ENCODE peak calls at places on chromosomes 2 and 18, in six cellular contexts. G is GM12878, C is A549, L is K562, R is HepG2, W is endothelial cell of umbilical vein. U is an unnamed sample.

GRCh38 chr2:196592331-196592911 is 47.1 kb upstream of the CCDC150 start:
- DNase-seq in G (no peak), C (no peak), L (no peak), R (no peak), W (peak), U (no peak)

GRCh38 chr18:35355140-35355618 is 11.0 kb upstream of the ZNF24 start:
- DNase-seq in G (no peak), C (no peak), L (peak), R (peak), W (peak), U (peak)

GRCh38 chr18:35024965-35025364 is 16.2 kb upstream of the MAPRE2 start:
- DNase-seq in G (no peak), C (no peak), L (no peak), R (peak), W (peak), U (no peak)

GRCh38 chr2:127862228-127862627 is 4.3 kb upstream of the POLR2D start:
- DNase-seq in G (no peak), C (no peak), L (no peak), R (no peak), W (no peak), U (no peak)

GRCh38 chr2:96800061-96800761 is 15.9 kb upstream of the CNNM3 start:
- DNase-seq in G (no peak), C (no peak), L (no peak), R (no peak), W (no peak), U (no peak)

GRCh38 chr2:1055014-1055595 is 104.5 kb downstream of the SNTG2 start:
- DNase-seq in G (no peak), C (no peak), L (no peak), R (no peak), W (no peak), U (no peak)

GRCh38 chr18:6219116-6219717 is 195.5 kb downstream of the L3MBTL4 start:
- DNase-seq in G (no peak), C (peak), L (peak), R (peak), W (peak), U (peak)

GRCh38 chr2:127941461-127941860 is 55.7 kb upstream of the AMMECR1L start:
- DNase-seq in G (no peak), C (no peak), L (no peak), R (no peak), W (no peak), U (no peak)

GRCh38 chr2:160402997-160403979 is 90.3 kb downstream of the RBMS1 start:
- DNase-seq in G (no peak), C (no peak), L (no peak), R (no peak), W (peak), U (no peak)

GRCh38 chr2:238092486-238093035 is 7.6 kb upstream of the ESPNL start:
- DNase-seq in G (no peak), C (no peak), L (no peak), R (no peak), W (no peak), U (no peak)

GRCh38 chr2:224944707-224945106 is 97.6 kb downstream of the DOCK10 start:
- DNase-seq in G (no peak), C (no peak), L (no peak), R (no peak), W (no peak), U (no peak)

GRCh38 chr2:108388045-108388444 is 10.3 kb downstream of the SULT1C4 start:
- DNase-seq in G (no peak), C (peak), L (no peak), R (no peak), W (no peak), U (no peak)

GRCh38 chr2:102790086-102790453 is 28.2 kb downstream of the TMEM182 start:
- DNase-seq in G (no peak), C (no peak), L (no peak), R (no peak), W (no peak), U (no peak)

GRCh38 chr2:228102949-228103348 is 78.5 kb downstream of the SPHKAP start:
- DNase-seq in G (peak), C (no peak), L (no peak), R (no peak), W (no peak), U (no peak)

GRCh38 chr18:13672657-13673056 is 53.7 kb downstream of the FAM210A start:
- DNase-seq in G (no peak), C (no peak), L (no peak), R (no peak), W (no peak), U (no peak)

GRCh38 chr2:170736628-170737027 is 21.5 kb downstream of the SP5 start:
- DNase-seq in G (no peak), C (no peak), L (peak), R (no peak), W (no peak), U (peak)

GRCh38 chr18:26436176-26437031 is 111.9 kb downstream of the KCTD1 start:
- DNase-seq in G (no peak), C (peak), L (no peak), R (peak), W (no peak), U (no peak)

GRCh38 chr2:229335877-229336346 is 64.8 kb upstream of the PID1 start:
- DNase-seq in G (no peak), C (no peak), L (no peak), R (no peak), W (no peak), U (no peak)

GRCh38 chr2:15947431-15947830 is 7.1 kb downstream of the MYCN start:
- DNase-seq in G (no peak), C (no peak), L (no peak), R (no peak), W (no peak), U (no peak)

GRCh38 chr2:45014016-45014702 is 4.9 kb upstream of the SIX2 start:
- DNase-seq in G (no peak), C (peak), L (no peak), R (no peak), W (peak), U (peak)

GRCh38 chr2:162114291-162114690 is 37.8 kb downstream of the GCG start:
- DNase-seq in G (no peak), C (no peak), L (no peak), R (no peak), W (peak), U (peak)

GRCh38 chr2:132403176-132403575 is 13.4 kb upstream of the GPR39 start:
- DNase-seq in G (no peak), C (no peak), L (no peak), R (no peak), W (no peak), U (no peak)

GRCh38 chr2:158102446-158102845 is 770 bp downstream of the UPP2 start:
- DNase-seq in G (no peak), C (no peak), L (no peak), R (no peak), W (no peak), U (no peak)

GRCh38 chr2:27010139-27010538 is 22.6 kb upstream of the TMEM214 start:
- DNase-seq in G (no peak), C (no peak), L (no peak), R (no peak), W (no peak), U (peak)

DNA sequence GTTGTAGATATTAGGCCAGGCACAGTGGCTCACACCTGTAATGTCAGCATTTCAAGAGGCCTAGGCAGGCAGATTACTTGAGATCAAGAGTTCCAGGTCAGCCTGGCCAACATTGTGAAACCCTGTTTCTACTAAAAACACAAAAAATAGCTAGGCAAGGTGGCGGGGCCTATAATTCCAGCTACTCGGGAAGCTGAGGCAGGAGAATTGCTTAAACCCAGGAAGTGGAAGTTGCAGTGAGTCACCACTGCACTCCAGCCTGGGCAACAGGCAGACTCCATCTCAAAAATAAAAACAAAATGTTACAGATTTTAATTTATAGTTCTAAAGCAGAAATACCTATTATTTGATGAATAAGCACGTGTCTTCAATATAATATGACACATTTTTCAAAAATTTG is 65.6 kb upstream of the UBXN4 start:
- DNase-seq in G (no peak), C (no peak), L (no peak), R (no peak), W (peak), U (peak)
- TF ChIP-seq MYC in G (no peak), C (no peak), L (no peak), R (no peak), W (no peak), U (no peak)

DNA sequence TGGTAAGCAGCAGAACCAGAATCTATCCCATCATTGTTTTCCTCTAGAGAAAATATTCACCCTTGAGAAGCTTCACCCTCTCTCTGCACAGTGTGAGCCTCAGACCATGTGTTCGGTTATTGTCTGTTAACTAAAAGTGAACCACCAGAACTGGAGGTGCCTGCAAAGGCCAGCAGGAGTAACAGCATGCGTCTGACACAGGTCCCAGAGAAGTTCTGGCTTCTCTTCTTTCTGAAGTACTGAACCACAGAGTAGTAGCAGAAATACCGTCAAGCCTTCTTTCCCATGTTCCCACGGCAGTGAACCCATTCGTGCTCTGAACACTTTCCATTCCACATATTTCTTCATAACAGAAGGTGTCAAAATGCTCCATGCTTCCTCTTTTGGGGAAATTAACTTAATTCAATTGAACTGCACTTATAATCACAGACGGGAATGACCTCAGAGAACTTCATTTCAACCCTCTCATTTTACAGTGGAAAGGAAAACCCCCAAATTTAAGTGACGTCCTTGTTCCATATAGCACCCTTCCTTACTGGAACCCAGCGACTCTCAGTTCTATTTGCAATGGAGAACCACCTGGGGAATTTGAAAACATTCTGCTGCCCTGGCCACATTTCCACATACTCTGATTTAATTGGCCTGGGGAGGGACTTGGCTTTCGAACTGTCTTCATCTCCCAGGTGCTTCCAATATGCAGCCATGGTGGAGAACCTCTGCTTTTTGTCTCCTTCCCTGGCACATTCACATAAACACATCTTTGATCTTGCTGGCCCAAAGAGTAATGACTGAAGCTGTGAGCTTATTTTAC is 519.1 kb downstream of the RNF144A start:
- DNase-seq in G (no peak), C (no peak), L (no peak), R (no peak), W (no peak), U (no peak)
- TF ChIP-seq CTCF in G (no peak), C (no peak), L (no peak), R (no peak), W (no peak), U (no peak)

GRCh38 chr18:60117321-60117720 is 217.5 kb downstream of the PMAIP1 start:
- DNase-seq in G (no peak), C (no peak), L (no peak), R (no peak), W (no peak), U (no peak)
- TF ChIP-seq MYC in G (no peak), C (no peak), L (no peak), R (no peak), W (no peak), U (no peak)

GRCh38 chr2:230850358-230850658 is 14.4 kb upstream of the ITM2C start:
- DNase-seq in G (no peak), C (no peak), L (no peak), R (no peak), W (no peak), U (no peak)
- TF ChIP-seq CTCF in G (no peak), C (no peak), L (no peak), R (no peak), W (no peak), U (no peak)

DNA sequence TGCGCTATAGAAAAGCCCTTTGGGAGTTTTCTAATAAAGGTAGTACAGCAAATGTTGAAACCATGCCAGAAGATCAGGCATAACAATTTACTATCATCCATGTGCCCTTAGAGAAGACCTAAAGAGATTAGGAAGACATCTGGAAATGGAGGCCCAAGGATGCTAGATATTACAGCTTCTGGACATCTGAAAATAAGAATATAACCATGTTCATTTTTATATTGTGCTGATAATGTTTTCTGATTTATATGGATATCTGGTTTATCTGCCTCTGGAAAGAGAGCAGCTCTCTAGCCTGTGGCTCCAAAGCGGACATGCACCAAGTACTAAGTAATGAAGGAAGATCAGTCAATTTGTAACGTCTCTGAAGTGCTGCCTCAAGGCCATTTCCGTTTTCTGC is 478.0 kb upstream of the DDX18 start:
- DNase-seq in G (no peak), C (no peak), L (no peak), R (no peak), W (no peak), U (no peak)
- TF ChIP-seq MYC in G (no peak), C (no peak), L (no peak), R (no peak), W (no peak), U (no peak)

GRCh38 chr2:86195055-86195807 is at the start of gene IMMT:
- DNase-seq in G (peak), C (peak), L (peak), R (peak), W (peak), U (peak)

GRCh38 chr2:86199834-86200177 is 549 bp downstream of the MRPL35 start:
- DNase-seq in G (no peak), C (no peak), L (no peak), R (no peak), W (no peak), U (peak)

GRCh38 chr2:86189782-86190416 is 5.4 kb downstream of the IMMT start:
- DNase-seq in G (no peak), C (no peak), L (peak), R (no peak), W (no peak), U (no peak)

GRCh38 chr2:86194751-86195054 is 559 bp downstream of the IMMT start:
- DNase-seq in G (peak), C (no peak), L (peak), R (no peak), W (peak), U (no peak)

GRCh38 chr2:86193901-86194567 is 1.2 kb downstream of the IMMT start:
- DNase-seq in G (no peak), C (no peak), L (peak), R (peak), W (no peak), U (peak)
- TF ChIP-seq CTCF in G (no peak), C (no peak), L (peak), R (no peak), W (no peak), U (no peak)

GRCh38 chr2:101273045-101273444 is 20.4 kb downstream of the CNOT11 start:
- DNase-seq in G (no peak), C (no peak), L (no peak), R (no peak), W (no peak), U (no peak)
- TF ChIP-seq MYC in G (no peak), C (no peak), L (no peak), R (no peak), W (no peak), U (no peak)